ENCODE peak calls at places on chromosomes 4 and X, in five cellular contexts. A is NCI-H82; V is kidney; G is right cardiac atrium; T is CD4-positive, alpha-beta memory T cell. K is an unnamed sample.

GRCh38 chrX:153209347-153209746 is 30.3 kb downstream of the MAGEA1 start:
- DNase-seq in A (no peak), V (no peak), G (no peak), T (no peak), K (no peak)

GRCh38 chr4:169618286-169618685 is 2.1 kb upstream of the CLCN3 start:
- DNase-seq in A (no peak), V (no peak), G (no peak), T (no peak), K (no peak)

GRCh38 chrX:70176938-70177533 is at the start of gene DGAT2L6:
- DNase-seq in A (peak), V (no peak), G (no peak), T (no peak), K (peak)

GRCh38 chr4:169971456-169972015 is 54.7 kb downstream of the MFAP3L start:
- DNase-seq in A (no peak), V (no peak), G (no peak), T (no peak), K (no peak)

GRCh38 chr4:185270885-185271284 is 61.5 kb downstream of the SNX25 start:
- DNase-seq in A (no peak), V (no peak), G (no peak), T (no peak), K (no peak)

GRCh38 chrX:126770179-126770578 is 49.4 kb upstream of the PRR32 start:
- DNase-seq in A (peak), V (no peak), G (no peak), T (no peak), K (peak)

GRCh38 chrX:102558607-102559006 is 40.7 kb upstream of the ARMCX5 start:
- DNase-seq in A (no peak), V (no peak), G (no peak), T (no peak), K (no peak)

GRCh38 chr4:30837131-30837539 is 117.0 kb downstream of the PCDH7 start:
- DNase-seq in A (peak), V (no peak), G (no peak), T (no peak), K (no peak)

GRCh38 chr4:183397741-183398297 is 46.6 kb upstream of the CDKN2AIP start:
- DNase-seq in A (no peak), V (no peak), G (no peak), T (no peak), K (no peak)

GRCh38 chr4:67751260-67751659 is 2.9 kb downstream of the GNRHR start:
- DNase-seq in A (no peak), V (no peak), G (no peak), T (no peak), K (no peak)

GRCh38 chrX:151279161-151279560 is 102.8 kb downstream of the GPR50 start:
- DNase-seq in A (peak), V (no peak), G (no peak), T (no peak), K (no peak)

GRCh38 chr4:153513596-153513995 is 47.4 kb downstream of the TMEM131L start:
- DNase-seq in A (no peak), V (no peak), G (no peak), T (no peak), K (no peak)

GRCh38 chr4:173038192-173038896 is 130.3 kb upstream of the GALNT7 start:
- DNase-seq in A (no peak), V (no peak), G (no peak), T (no peak), K (no peak)

GRCh38 chr4:76607266-76607799 is 172.3 kb downstream of the SHROOM3 start:
- DNase-seq in A (no peak), V (no peak), G (no peak), T (no peak), K (no peak)

GRCh38 chrX:23901805-23902204 is 5.9 kb downstream of the APOO start:
- DNase-seq in A (peak), V (no peak), G (peak), T (no peak), K (no peak)

GRCh38 chr4:48949518-48950207 is 36.4 kb upstream of the CWH43 start:
- DNase-seq in A (no peak), V (no peak), G (no peak), T (no peak), K (no peak)

GRCh38 chr4:7285244-7286122 is 93.1 kb downstream of the SORCS2 start:
- DNase-seq in A (no peak), V (no peak), G (no peak), T (no peak), K (no peak)

GRCh38 chrX:130091976-130092522 is 18.2 kb downstream of the ELF4 start:
- DNase-seq in A (no peak), V (peak), G (peak), T (peak), K (no peak)

GRCh38 chr4:153804742-153805141 is 15.9 kb upstream of the SFRP2 start:
- DNase-seq in A (peak), V (no peak), G (no peak), T (no peak), K (no peak)

GRCh38 chrX:100863326-100863854 is 10.8 kb downstream of the NOX1 start:
- DNase-seq in A (no peak), V (no peak), G (no peak), T (no peak), K (no peak)

GRCh38 chr4:7295917-7296660 is 103.8 kb downstream of the SORCS2 start:
- DNase-seq in A (peak), V (peak), G (peak), T (no peak), K (no peak)

GRCh38 chr4:76105652-76106051 is 31.1 kb downstream of the ART3 start:
- DNase-seq in A (peak), V (no peak), G (no peak), T (no peak), K (no peak)

GRCh38 chr4:36348403-36348938 is 67.1 kb downstream of the DTHD1 start:
- DNase-seq in A (no peak), V (no peak), G (no peak), T (no peak), K (no peak)

GRCh38 chr4:66564901-66565648 is 894.8 kb upstream of the EPHA5 start:
- DNase-seq in A (no peak), V (no peak), G (peak), T (no peak), K (no peak)

GRCh38 chrX:148281920-148282319 is 218.5 kb upstream of the AFF2 start:
- DNase-seq in A (no peak), V (no peak), G (no peak), T (no peak), K (no peak)

GRCh38 chrX:791479-792034 is 161.0 kb downstream of the SHOX start:
- DNase-seq in A (no peak), V (no peak), G (no peak), T (no peak), K (no peak)

GRCh38 chrX:71440401-71440800 is 74.2 kb downstream of the TAF1 start:
- DNase-seq in A (no peak), V (no peak), G (no peak), T (no peak), K (no peak)

GRCh38 chr4:721261-722171 is 15.9 kb downstream of the PCGF3 start:
- DNase-seq in A (no peak), V (peak), G (peak), T (no peak), K (peak)

GRCh38 chr4:59818656-59819055 is 1381.5 kb upstream of the ADGRL3 start:
- DNase-seq in A (no peak), V (no peak), G (peak), T (no peak), K (peak)

GRCh38 chr4:176988226-176988625 is 195.5 kb upstream of the VEGFC start:
- DNase-seq in A (peak), V (no peak), G (no peak), T (no peak), K (peak)

GRCh38 chr4:56134272-56134671 is 185.5 kb downstream of the CEP135 start:
- DNase-seq in A (no peak), V (peak), G (peak), T (no peak), K (no peak)

GRCh38 chr4:104868942-104869341 is 277.7 kb upstream of the TET2 start:
- DNase-seq in A (no peak), V (no peak), G (no peak), T (no peak), K (no peak)

GRCh38 chr4:126223784-126224407 is 909.1 kb downstream of the FAT4 start:
- DNase-seq in A (peak), V (no peak), G (no peak), T (no peak), K (no peak)

GRCh38 chr4:60450054-60450453 is 750.1 kb upstream of the ADGRL3 start:
- DNase-seq in A (no peak), V (no peak), G (no peak), T (no peak), K (peak)

GRCh38 chr4:139515531-139515958 is 40.5 kb downstream of the SETD7 start:
- DNase-seq in A (no peak), V (no peak), G (no peak), T (no peak), K (no peak)

GRCh38 chr4:122503214-122503613 is 46.7 kb upstream of the IL2 start:
- DNase-seq in A (no peak), V (no peak), G (no peak), T (peak), K (no peak)

GRCh38 chrX:79095441-79096338 is 48.8 kb upstream of the GPR174 start:
- DNase-seq in A (no peak), V (no peak), G (no peak), T (no peak), K (no peak)

K was measured in COLO829.